ENCODE peak calls at places on chromosomes 13 and 19, in six cellular contexts. One of them, this sample, is unnamed. For H3K4me1, the result is how much of the 10 kb centered on the place peaks cover.

GRCh38 chr13:23510979-23511735 is 59.1 kb upstream of the TNFRSF19 start:
- DNase-seq in SJCRH30: peak
- DNase-seq in PC-3: peak
- DNase-seq in Caco-2: peak
- DNase-seq in heart left ventricle: no peak
- DNase-seq in RWPE2: no peak
- DNase-seq in this sample: no peak

GRCh38 chr19:35195822-35196221 is 32.7 kb downstream of the FAM187B start:
- DNase-seq in heart left ventricle: no peak
- DNase-seq in Caco-2: no peak
- DNase-seq in RWPE2: no peak
- DNase-seq in PC-3: no peak
- DNase-seq in SJCRH30: no peak
- DNase-seq in this sample: no peak

GRCh38 chr19:50465986-50466771 is 10.1 kb upstream of the EMC10 start:
- DNase-seq in PC-3: peak
- DNase-seq in SJCRH30: peak
- DNase-seq in RWPE2: no peak
- DNase-seq in heart left ventricle: no peak
- DNase-seq in Caco-2: peak
- DNase-seq in this sample: no peak

GRCh38 chr19:44808463-44809371 is at the start of gene BCAM:
- DNase-seq in PC-3: peak
- DNase-seq in RWPE2: no peak
- DNase-seq in Caco-2: peak
- DNase-seq in heart left ventricle: peak
- DNase-seq in SJCRH30: peak
- DNase-seq in this sample: no peak

GRCh38 chr19:35977446-35978222 is 17.4 kb upstream of the SDHAF1 start:
- DNase-seq in SJCRH30: peak
- DNase-seq in heart left ventricle: no peak
- DNase-seq in Caco-2: peak
- DNase-seq in RWPE2: no peak
- DNase-seq in PC-3: no peak
- DNase-seq in this sample: no peak

GRCh38 chr13:110109910-110110309 is 197.0 kb downstream of the COL4A1 start:
- DNase-seq in Caco-2: no peak
- DNase-seq in PC-3: no peak
- DNase-seq in heart left ventricle: peak
- DNase-seq in RWPE2: no peak
- DNase-seq in SJCRH30: peak
- DNase-seq in this sample: peak

GRCh38 chr19:7246601-7247000 is 47.6 kb downstream of the INSR start:
- DNase-seq in PC-3: no peak
- DNase-seq in Caco-2: no peak
- DNase-seq in SJCRH30: no peak
- DNase-seq in heart left ventricle: no peak
- DNase-seq in RWPE2: no peak
- DNase-seq in this sample: no peak

GRCh38 chr13:20969182-20969581 is 66.6 kb upstream of the XPO4 start:
- DNase-seq in PC-3: peak
- DNase-seq in heart left ventricle: no peak
- DNase-seq in RWPE2: no peak
- DNase-seq in SJCRH30: no peak
- DNase-seq in Caco-2: no peak
- DNase-seq in this sample: no peak

GRCh38 chr13:99313473-99313872 is 6.3 kb upstream of the GPR183 start:
- DNase-seq in SJCRH30: no peak
- DNase-seq in RWPE2: no peak
- DNase-seq in Caco-2: no peak
- DNase-seq in PC-3: no peak
- DNase-seq in heart left ventricle: no peak
- DNase-seq in this sample: no peak

GRCh38 chr13:30690282-30691188 is 44.8 kb upstream of the ALOX5AP start:
- DNase-seq in PC-3: peak
- DNase-seq in RWPE2: no peak
- DNase-seq in heart left ventricle: peak
- DNase-seq in SJCRH30: peak
- DNase-seq in Caco-2: peak
- DNase-seq in this sample: peak

GRCh38 chr13:21501709-21502108 is 42.6 kb upstream of the ZDHHC20 start:
- DNase-seq in PC-3: no peak
- DNase-seq in Caco-2: no peak
- DNase-seq in SJCRH30: no peak
- DNase-seq in RWPE2: no peak
- DNase-seq in heart left ventricle: no peak
- DNase-seq in this sample: no peak

GRCh38 chr13:110259651-110260050 is 47.3 kb downstream of the COL4A1 start:
- DNase-seq in RWPE2: no peak
- DNase-seq in heart left ventricle: no peak
- DNase-seq in SJCRH30: no peak
- DNase-seq in Caco-2: no peak
- DNase-seq in PC-3: no peak
- DNase-seq in this sample: no peak

GRCh38 chr13:26017932-26018690 is 33.7 kb downstream of the SHISA2 start:
- DNase-seq in RWPE2: no peak
- DNase-seq in SJCRH30: no peak
- DNase-seq in heart left ventricle: no peak
- DNase-seq in PC-3: peak
- DNase-seq in Caco-2: no peak
- DNase-seq in this sample: no peak

GRCh38 chr19:55646889-55647731 is 902 bp upstream of the CCDC106 start:
- DNase-seq in PC-3: peak
- DNase-seq in heart left ventricle: no peak
- DNase-seq in RWPE2: no peak
- DNase-seq in Caco-2: no peak
- DNase-seq in SJCRH30: no peak
- DNase-seq in this sample: no peak

GRCh38 chr13:90880790-90881189 is 466.7 kb upstream of the MIR17HG start:
- DNase-seq in Caco-2: no peak
- DNase-seq in PC-3: no peak
- DNase-seq in heart left ventricle: no peak
- DNase-seq in SJCRH30: no peak
- DNase-seq in RWPE2: no peak
- DNase-seq in this sample: no peak

GRCh38 chr13:105030851-105031250 is 1504.6 kb downstream of the EFNB2 start:
- DNase-seq in PC-3: no peak
- DNase-seq in Caco-2: no peak
- DNase-seq in RWPE2: no peak
- DNase-seq in heart left ventricle: no peak
- DNase-seq in SJCRH30: no peak
- DNase-seq in this sample: no peak

GRCh38 chr13:88592105-88592504 is 920.9 kb downstream of the SLITRK5 start:
- DNase-seq in heart left ventricle: no peak
- DNase-seq in SJCRH30: no peak
- DNase-seq in RWPE2: no peak
- DNase-seq in Caco-2: no peak
- DNase-seq in PC-3: no peak
- DNase-seq in this sample: no peak

GRCh38 chr13:75399168-75399878 is 82.6 kb downstream of the TBC1D4 start:
- DNase-seq in RWPE2: no peak
- DNase-seq in SJCRH30: peak
- DNase-seq in Caco-2: no peak
- DNase-seq in heart left ventricle: no peak
- DNase-seq in PC-3: no peak
- DNase-seq in this sample: no peak

GRCh38 chr13:52164989-52165388 is 5.6 kb upstream of the NEK3 start:
- DNase-seq in RWPE2: no peak
- DNase-seq in SJCRH30: no peak
- DNase-seq in Caco-2: no peak
- DNase-seq in heart left ventricle: no peak
- DNase-seq in PC-3: no peak
- DNase-seq in this sample: no peak

GRCh38 chr19:48368942-48369341 is 4.8 kb downstream of the SYNGR4 start:
- DNase-seq in PC-3: no peak
- DNase-seq in RWPE2: no peak
- DNase-seq in heart left ventricle: no peak
- DNase-seq in SJCRH30: peak
- DNase-seq in Caco-2: no peak
- DNase-seq in this sample: no peak

GRCh38 chr13:93248627-93249047 is 22.0 kb downstream of the GPC6 start:
- DNase-seq in RWPE2: no peak
- DNase-seq in Caco-2: no peak
- DNase-seq in heart left ventricle: no peak
- DNase-seq in SJCRH30: peak
- DNase-seq in PC-3: peak
- DNase-seq in this sample: no peak

GRCh38 chr19:45050036-45050435 is 11.2 kb downstream of the CLASRP start:
- DNase-seq in RWPE2: no peak
- DNase-seq in PC-3: no peak
- DNase-seq in SJCRH30: no peak
- DNase-seq in Caco-2: no peak
- DNase-seq in heart left ventricle: no peak
- DNase-seq in this sample: no peak

GRCh38 chr13:51942189-51942588 is 69.1 kb downstream of the ATP7B start:
- DNase-seq in heart left ventricle: no peak
- DNase-seq in SJCRH30: no peak
- DNase-seq in RWPE2: no peak
- DNase-seq in PC-3: peak
- DNase-seq in Caco-2: no peak
- DNase-seq in this sample: no peak

GRCh38 chr13:28204043-28204442 is 65.7 kb downstream of the PAN3 start:
- DNase-seq in Caco-2: no peak
- DNase-seq in heart left ventricle: no peak
- DNase-seq in PC-3: no peak
- DNase-seq in RWPE2: no peak
- DNase-seq in SJCRH30: no peak
- DNase-seq in this sample: no peak

GRCh38 chr13:51666316-51666715 is 82.1 kb downstream of the WDFY2 start:
- DNase-seq in RWPE2: no peak
- DNase-seq in PC-3: peak
- DNase-seq in SJCRH30: no peak
- DNase-seq in Caco-2: no peak
- DNase-seq in heart left ventricle: no peak
- DNase-seq in this sample: no peak

GRCh38 chr19:38711726-38712153 is 32.5 kb downstream of the CAPN12 start:
- DNase-seq in PC-3: no peak
- DNase-seq in heart left ventricle: peak
- DNase-seq in RWPE2: no peak
- DNase-seq in SJCRH30: no peak
- DNase-seq in Caco-2: no peak
- DNase-seq in this sample: no peak

GRCh38 chr13:100659578-100659977 is 15.0 kb downstream of the TMTC4 start:
- DNase-seq in SJCRH30: no peak
- DNase-seq in heart left ventricle: no peak
- DNase-seq in PC-3: no peak
- DNase-seq in RWPE2: no peak
- DNase-seq in Caco-2: no peak
- DNase-seq in this sample: no peak

GRCh38 chr19:18441804-18442788 is 4.2 kb upstream of the ISYNA1 start:
- DNase-seq in Caco-2: no peak
- DNase-seq in heart left ventricle: no peak
- DNase-seq in PC-3: no peak
- DNase-seq in RWPE2: no peak
- DNase-seq in SJCRH30: no peak
- DNase-seq in this sample: no peak
- H3K4me1 ChIP-seq in Caco-2: under half
- H3K4me1 ChIP-seq in heart left ventricle: under half
- H3K4me1 ChIP-seq in PC-3: under half
- H3K4me1 ChIP-seq in RWPE2: under half
- H3K4me1 ChIP-seq in SJCRH30: half or more
- H3K4me1 ChIP-seq in this sample: under half

DNA sequence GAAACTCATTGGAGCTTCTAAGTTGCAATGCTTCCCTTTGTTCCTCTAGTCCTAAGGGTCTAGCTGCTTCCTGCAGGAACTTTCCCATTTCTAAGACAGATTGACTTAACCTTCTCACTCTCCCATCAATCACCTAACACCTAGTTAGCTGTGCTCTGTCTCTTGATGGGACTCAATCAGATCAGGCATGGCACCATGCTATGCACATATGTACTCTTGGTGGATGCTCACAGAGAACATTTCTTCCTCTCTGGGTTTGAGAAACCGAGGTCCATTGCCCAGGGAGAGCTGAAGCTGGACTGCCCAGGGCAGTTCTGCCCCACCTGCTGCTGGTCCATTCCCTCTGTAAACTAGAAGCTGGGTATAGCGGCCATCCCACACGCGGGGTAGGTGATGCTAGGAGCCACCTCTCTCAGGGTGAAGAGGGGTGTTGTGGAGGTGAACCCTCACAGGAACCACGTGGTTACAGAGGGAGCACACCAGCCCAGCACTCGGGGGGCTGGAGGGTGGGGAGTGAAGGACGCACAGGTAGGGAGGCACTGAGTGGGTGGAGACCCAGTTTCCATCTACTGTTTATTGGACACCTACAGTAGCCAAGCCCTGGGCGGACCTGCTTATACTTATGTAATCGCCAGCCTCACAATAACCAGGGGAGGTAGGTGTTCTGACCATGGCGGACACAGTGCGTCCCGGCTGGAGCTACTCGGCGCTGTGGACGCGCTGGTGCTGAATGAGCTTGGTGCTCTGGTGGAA is 3.1 kb upstream of the UBE2M start:
- DNase-seq in PC-3: no peak
- DNase-seq in RWPE2: no peak
- DNase-seq in SJCRH30: no peak
- DNase-seq in Caco-2: no peak
- DNase-seq in heart left ventricle: peak
- DNase-seq in this sample: no peak
- H3K4me1 ChIP-seq in PC-3: under half
- H3K4me1 ChIP-seq in RWPE2: under half
- H3K4me1 ChIP-seq in SJCRH30: under half
- H3K4me1 ChIP-seq in Caco-2: under half
- H3K4me1 ChIP-seq in heart left ventricle: under half
- H3K4me1 ChIP-seq in this sample: half or more

GRCh38 chr13:112742583-112742982 is 52.7 kb downstream of the ATP11A start:
- DNase-seq in RWPE2: no peak
- DNase-seq in heart left ventricle: no peak
- DNase-seq in Caco-2: no peak
- DNase-seq in SJCRH30: no peak
- DNase-seq in PC-3: no peak
- DNase-seq in this sample: no peak

GRCh38 chr13:112741835-112742570 is 52.2 kb downstream of the ATP11A start:
- DNase-seq in RWPE2: no peak
- DNase-seq in PC-3: no peak
- DNase-seq in Caco-2: no peak
- DNase-seq in SJCRH30: no peak
- DNase-seq in heart left ventricle: no peak
- DNase-seq in this sample: no peak

GRCh38 chr13:112744306-112745021 is 54.6 kb downstream of the ATP11A start:
- DNase-seq in Caco-2: no peak
- DNase-seq in RWPE2: no peak
- DNase-seq in heart left ventricle: no peak
- DNase-seq in PC-3: no peak
- DNase-seq in SJCRH30: no peak
- DNase-seq in this sample: no peak

GRCh38 chr13:112746044-112746443 is 56.2 kb downstream of the ATP11A start:
- DNase-seq in heart left ventricle: no peak
- DNase-seq in SJCRH30: no peak
- DNase-seq in Caco-2: no peak
- DNase-seq in PC-3: no peak
- DNase-seq in RWPE2: no peak
- DNase-seq in this sample: no peak

GRCh38 chr13:112743451-112744305 is 53.8 kb downstream of the ATP11A start:
- DNase-seq in heart left ventricle: no peak
- DNase-seq in PC-3: no peak
- DNase-seq in Caco-2: no peak
- DNase-seq in RWPE2: no peak
- DNase-seq in SJCRH30: no peak
- DNase-seq in this sample: no peak
- H3K4me1 ChIP-seq in heart left ventricle: under half
- H3K4me1 ChIP-seq in PC-3: under half
- H3K4me1 ChIP-seq in Caco-2: under half
- H3K4me1 ChIP-seq in RWPE2: under half
- H3K4me1 ChIP-seq in SJCRH30: under half
- H3K4me1 ChIP-seq in this sample: under half

GRCh38 chr13:44240611-44241010 is 133.0 kb upstream of the SERP2 start:
- DNase-seq in heart left ventricle: no peak
- DNase-seq in PC-3: no peak
- DNase-seq in Caco-2: no peak
- DNase-seq in RWPE2: no peak
- DNase-seq in SJCRH30: no peak
- DNase-seq in this sample: peak
- H3K4me1 ChIP-seq in heart left ventricle: under half
- H3K4me1 ChIP-seq in PC-3: under half
- H3K4me1 ChIP-seq in Caco-2: under half
- H3K4me1 ChIP-seq in RWPE2: under half
- H3K4me1 ChIP-seq in SJCRH30: under half
- H3K4me1 ChIP-seq in this sample: under half

This sample was measured in right atrium auricular region.